ENCODE peak calls at places on chromosome 19, in four cellular contexts. Y is right cardiac atrium, W is IMR-90, K is fibroblast of lung. F is an unnamed sample.

GRCh38 chr19:46107371-46107770 is 17.1 kb downstream of the IGFL3 start:
- DNase-seq in W (peak; percentile 28), K (peak; percentile 93), Y (no peak), F (no peak)

GRCh38 chr19:4304509-4305252 is at the start of gene FSD1:
- DNase-seq in K (peak; percentile 37), W (peak; percentile 40), Y (no peak), F (no peak)

GRCh38 chr19:47598407-47599349 is 10.3 kb upstream of the BICRA start:
- DNase-seq in W (peak; percentile 96), K (peak; percentile 96), Y (peak; percentile 46), F (peak; percentile 27)

GRCh38 chr19:41957838-41958366 is 1.2 kb downstream of the RABAC1 start:
- DNase-seq in K (peak; percentile 81), W (peak; percentile 83), Y (peak; percentile 59), F (peak; percentile 97)

GRCh38 chr19:7855426-7856276 is 18.5 kb downstream of the PRR36 start:
- DNase-seq in K (no peak), Y (no peak), W (no peak), F (no peak)

GRCh38 chr19:29528350-29528945 is 2.7 kb downstream of the VSTM2B start:
- DNase-seq in Y (peak; percentile 56), W (peak; percentile 58), K (peak; percentile 60), F (peak; percentile 5)

GRCh38 chr19:1363599-1363998 is 20.1 kb upstream of the NDUFS7 start:
- DNase-seq in Y (no peak), W (no peak), K (no peak), F (peak; percentile 32)

GRCh38 chr19:42269518-42270345 is 680 bp downstream of the CIC start:
- DNase-seq in Y (peak; percentile 28), K (no peak), W (no peak), F (no peak)

GRCh38 chr19:58544591-58545285 is 874 bp downstream of the TRIM28 start:
- DNase-seq in Y (no peak), K (peak; percentile 32), W (peak; percentile 47), F (peak; percentile 50)

GRCh38 chr19:2148482-2149135 is 2.8 kb downstream of the AP3D1 start:
- DNase-seq in K (no peak), Y (no peak), W (no peak), F (no peak)

GRCh38 chr19:28977826-28978225 is 235.1 kb downstream of the UQCRFS1 start:
- DNase-seq in Y (no peak), W (no peak), K (no peak), F (no peak)

GRCh38 chr19:2494084-2494446 is 18.1 kb downstream of the GADD45B start:
- DNase-seq in Y (no peak), K (peak; percentile 87), W (peak; percentile 65), F (no peak)

GRCh38 chr19:45791744-45792481 is 732 bp downstream of the DMWD start:
- DNase-seq in W (no peak), K (no peak), Y (no peak), F (no peak)

GRCh38 chr19:22427587-22428298 is 5.6 kb upstream of the ZNF98 start:
- DNase-seq in W (no peak), Y (no peak), K (no peak), F (no peak)

GRCh38 chr19:11422163-11423068 is 3.3 kb upstream of the RGL3 start:
- DNase-seq in Y (peak; percentile 87), K (peak; percentile 17), W (no peak), F (peak; percentile 66)

GRCh38 chr19:35061583-35062373 is 20.3 kb downstream of the HPN start:
- DNase-seq in W (peak; percentile 34), Y (no peak), K (peak; percentile 23), F (no peak)

GRCh38 chr19:33699754-33700407 is 78.1 kb downstream of the CHST8 start:
- DNase-seq in Y (no peak), K (no peak), W (no peak), F (no peak)

GRCh38 chr19:49338691-49339363 is 3.6 kb downstream of the CD37 start:
- DNase-seq in Y (peak; percentile 81), W (no peak), K (peak; percentile 49), F (peak; percentile 86)

GRCh38 chr19:31355330-31356289 is 6.4 kb upstream of the TSHZ3 start:
- DNase-seq in Y (no peak), K (peak; percentile 38), W (no peak), F (no peak)

GRCh38 chr19:54460230-54461005 is 3.2 kb downstream of the LENG9 start:
- DNase-seq in K (no peak), W (no peak), Y (peak; percentile 23), F (peak; percentile 20)

GRCh38 chr19:30447276-30447870 is 75.2 kb downstream of the ZNF536 start:
- DNase-seq in K (peak; percentile 15), Y (no peak), W (no peak), F (no peak)

GRCh38 chr19:10683582-10683981 is 17.7 kb upstream of the QTRT1 start:
- DNase-seq in W (no peak), K (no peak), Y (no peak), F (no peak)

GRCh38 chr19:48287748-48288147 is 17.9 kb downstream of the ZNF114 start:
- DNase-seq in Y (no peak), K (no peak), W (no peak), F (no peak)

GRCh38 chr19:35518313-35518712 is 4.9 kb upstream of the DMKN start:
- DNase-seq in W (peak; percentile 98), K (peak; percentile 92), Y (no peak), F (no peak)

GRCh38 chr19:1469936-1470863 is 8.8 kb downstream of the C19orf25 start:
- DNase-seq in W (no peak), Y (peak; percentile 53), K (no peak), F (peak; percentile 43)

GRCh38 chr19:10551698-10552301 is 8.1 kb downstream of the ATG4D start:
- DNase-seq in Y (no peak), K (no peak), W (no peak), F (peak; percentile 55)

GRCh38 chr19:16951529-16951928 is 62.7 kb downstream of the F2RL3 start:
- DNase-seq in Y (no peak), K (peak; percentile 25), W (peak; percentile 8), F (no peak)

GRCh38 chr19:40758491-40758890 is 7.5 kb downstream of the SNRPA start:
- DNase-seq in K (no peak), Y (no peak), W (no peak), F (no peak)

GRCh38 chr19:40754611-40755247 is 3.7 kb downstream of the SNRPA start:
- DNase-seq in W (peak; percentile 19), Y (no peak), K (no peak), F (peak; percentile 92)

GRCh38 chr19:40756502-40757110 is 5.6 kb downstream of the SNRPA start:
- DNase-seq in Y (no peak), K (no peak), W (no peak), F (no peak)

GRCh38 chr19:40751065-40751923 is at the start of gene SNRPA:
- DNase-seq in K (peak; percentile 96), Y (peak; percentile 97), W (peak; percentile 98), F (peak; percentile 99)

GRCh38 chr19:40755248-40755624 is 4.2 kb downstream of the SNRPA start:
- DNase-seq in W (no peak), K (no peak), Y (no peak), F (no peak)
- H3K4me1 ChIP-seq in W (peaks cover 2% of the 10 kb centered on the region), K (peaks cover 4% of the 10 kb centered on the region), Y (peaks cover 13% of the 10 kb centered on the region), F (peaks cover 11% of the 10 kb centered on the region)

GRCh38 chr19:57359300-57359699 is 4.1 kb upstream of the TRAPPC2B start:
- DNase-seq in K (no peak), Y (no peak), W (no peak), F (no peak)
- H3K9me3 ChIP-seq in K (no peaks in the 10 kb centered on the region), Y (peaks cover 4% of the 10 kb centered on the region), W (peaks cover 2% of the 10 kb centered on the region), F (peaks cover 2% of the 10 kb centered on the region)

DNA sequence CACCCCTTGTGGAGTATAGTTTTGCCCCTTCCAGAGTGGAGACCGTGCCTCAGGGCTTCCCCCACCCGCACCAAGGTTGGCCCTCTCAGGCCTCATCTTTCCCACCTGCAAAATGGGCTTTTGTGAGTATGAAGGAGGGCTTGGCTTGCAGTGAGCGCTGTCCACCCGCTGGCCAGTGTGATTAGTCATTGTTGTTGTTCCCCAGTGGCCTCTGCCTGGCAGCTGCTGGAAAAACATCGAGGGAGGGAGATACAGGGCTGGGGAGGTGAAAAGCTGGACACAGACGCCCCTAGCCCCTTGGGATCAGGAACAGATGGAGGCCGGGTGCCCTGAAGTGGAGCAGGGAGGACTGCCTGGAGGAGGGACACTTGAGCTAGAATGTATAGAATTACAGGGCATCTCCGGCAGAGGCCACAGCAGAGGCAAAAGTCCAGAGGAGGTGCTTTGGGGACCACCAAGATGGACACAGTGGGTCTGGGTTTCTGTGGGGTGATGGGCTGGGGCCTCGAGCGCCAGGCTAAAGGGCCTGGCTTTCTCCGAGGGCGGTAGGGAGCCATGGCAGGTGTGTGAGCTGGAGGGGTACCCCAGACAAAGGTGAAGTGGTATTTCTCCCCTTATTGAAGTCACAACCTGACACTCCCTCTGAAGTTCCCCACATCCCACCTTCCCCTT is 3.9 kb upstream of the IL12RB1 start:
- DNase-seq in W (peak; percentile 28), K (no peak), Y (no peak), F (no peak)
- H3K4me1 ChIP-seq in W (no peaks in the 10 kb centered on the region), K (no peaks in the 10 kb centered on the region), Y (no peaks in the 10 kb centered on the region), F (no peaks in the 10 kb centered on the region)

GRCh38 chr19:9295411-9295849 is 14.2 kb downstream of the ZNF699 start:
- DNase-seq in K (peak; percentile 18), Y (no peak), W (no peak), F (no peak)
- H3K9me3 ChIP-seq in K (peaks cover 2% of the 10 kb centered on the region), Y (peaks cover 20% of the 10 kb centered on the region), W (peaks cover 58% of the 10 kb centered on the region), F (peaks cover 6% of the 10 kb centered on the region)

GRCh38 chr19:37936166-37936565 is 29.2 kb downstream of the SIPA1L3 start:
- DNase-seq in Y (no peak), K (no peak), W (no peak), F (peak; percentile 97)
- H3K4me1 ChIP-seq in Y (peaks cover 6% of the 10 kb centered on the region), K (peaks cover 3% of the 10 kb centered on the region), W (peaks cover 11% of the 10 kb centered on the region), F (peaks cover 5% of the 10 kb centered on the region)

GRCh38 chr19:325173-325936 is 19.2 kb downstream of the MIER2 start:
- DNase-seq in K (no peak), Y (no peak), W (no peak), F (no peak)
- H3K9me3 ChIP-seq in K (peaks cover 1% of the 10 kb centered on the region), Y (no peaks in the 10 kb centered on the region), W (peaks cover 19% of the 10 kb centered on the region), F (no peaks in the 10 kb centered on the region)

GRCh38 chr19:12727745-12728433 is 4.2 kb upstream of the TNPO2 start:
- DNase-seq in K (no peak), W (no peak), Y (no peak), F (no peak)

GRCh38 chr19:12726988-12727316 is 3.2 kb upstream of the TNPO2 start:
- DNase-seq in W (no peak), K (no peak), Y (no peak), F (no peak)

GRCh38 chr19:12733369-12733896 is 1.1 kb downstream of the TRIR start:
- DNase-seq in K (peak; percentile 62), W (peak; percentile 45), Y (no peak), F (peak; percentile 36)

GRCh38 chr19:12731337-12731736 is 3.1 kb downstream of the TRIR start:
- DNase-seq in K (no peak), Y (no peak), W (no peak), F (no peak)

GRCh38 chr19:12730054-12730453 is 4.4 kb downstream of the TRIR start:
- DNase-seq in Y (no peak), K (no peak), W (no peak), F (no peak)
- H3K4me1 ChIP-seq in Y (no peaks in the 10 kb centered on the region), K (peaks cover 8% of the 10 kb centered on the region), W (peaks cover 4% of the 10 kb centered on the region), F (no peaks in the 10 kb centered on the region)

GRCh38 chr19:52034051-52034728 is 6.0 kb upstream of the ZNF614 start:
- DNase-seq in K (peak; percentile 29), W (peak; percentile 8), Y (no peak), F (no peak)
- H3K9me3 ChIP-seq in K (peaks cover 12% of the 10 kb centered on the region), W (peaks cover 65% of the 10 kb centered on the region), Y (peaks cover 21% of the 10 kb centered on the region), F (peaks cover 12% of the 10 kb centered on the region)

F was measured in small intestine.